ENCODE peak calls at places on chromosomes 16 and 17, in eight cellular contexts. One of them, this sample, is unnamed.

GRCh38 chr17:29616300-29617048 is 6.2 kb downstream of the CORO6 start:
- DNase-seq in psoas muscle: no peak
- DNase-seq in bronchial epithelial cell: no peak
- DNase-seq in HFFc6: no peak
- DNase-seq in AG09319: no peak
- DNase-seq in PC-3: no peak
- DNase-seq in AG10803: no peak
- DNase-seq in B cell: peak; percentile 42
- DNase-seq in this sample: no peak

GRCh38 chr16:23435500-23435899 is 17.5 kb downstream of the COG7 start:
- DNase-seq in PC-3: peak; percentile 72
- DNase-seq in psoas muscle: peak; percentile 52
- DNase-seq in AG10803: peak; percentile 36
- DNase-seq in HFFc6: peak; percentile 29
- DNase-seq in bronchial epithelial cell: peak; percentile 54
- DNase-seq in AG09319: no peak
- DNase-seq in B cell: peak; percentile 74
- DNase-seq in this sample: peak; percentile 30

GRCh38 chr16:50407351-50407750 is 38.6 kb upstream of the BRD7 start:
- DNase-seq in B cell: no peak
- DNase-seq in AG10803: no peak
- DNase-seq in psoas muscle: no peak
- DNase-seq in bronchial epithelial cell: no peak
- DNase-seq in AG09319: no peak
- DNase-seq in PC-3: no peak
- DNase-seq in HFFc6: no peak
- DNase-seq in this sample: no peak

GRCh38 chr17:75950421-75950820 is 9.6 kb upstream of the FBF1 start:
- DNase-seq in PC-3: no peak
- DNase-seq in psoas muscle: no peak
- DNase-seq in AG09319: no peak
- DNase-seq in bronchial epithelial cell: no peak
- DNase-seq in HFFc6: no peak
- DNase-seq in AG10803: no peak
- DNase-seq in B cell: no peak
- DNase-seq in this sample: no peak

GRCh38 chr16:31052131-31052530 is 18.8 kb downstream of the STX4 start:
- DNase-seq in PC-3: peak; percentile 91
- DNase-seq in psoas muscle: no peak
- DNase-seq in B cell: no peak
- DNase-seq in AG10803: peak; percentile 91
- DNase-seq in HFFc6: peak; percentile 95
- DNase-seq in AG09319: peak; percentile 65
- DNase-seq in bronchial epithelial cell: peak; percentile 98
- DNase-seq in this sample: peak; percentile 95

GRCh38 chr16:47142469-47143328 is 1.0 kb downstream of the NETO2 start:
- DNase-seq in AG10803: peak; percentile 14
- DNase-seq in psoas muscle: peak; percentile 22
- DNase-seq in B cell: peak; percentile 44
- DNase-seq in PC-3: peak; percentile 18
- DNase-seq in AG09319: no peak
- DNase-seq in bronchial epithelial cell: peak; percentile 55
- DNase-seq in HFFc6: peak; percentile 10
- DNase-seq in this sample: peak; percentile 21

GRCh38 chr16:27424772-27425498 is 23.0 kb downstream of the IL21R start:
- DNase-seq in bronchial epithelial cell: no peak
- DNase-seq in AG10803: no peak
- DNase-seq in B cell: no peak
- DNase-seq in PC-3: no peak
- DNase-seq in AG09319: no peak
- DNase-seq in psoas muscle: no peak
- DNase-seq in HFFc6: no peak
- DNase-seq in this sample: no peak

GRCh38 chr17:60959011-60959410 is 281.4 kb downstream of the BCAS3 start:
- DNase-seq in psoas muscle: no peak
- DNase-seq in bronchial epithelial cell: no peak
- DNase-seq in HFFc6: no peak
- DNase-seq in PC-3: no peak
- DNase-seq in AG09319: no peak
- DNase-seq in B cell: no peak
- DNase-seq in AG10803: no peak
- DNase-seq in this sample: no peak

GRCh38 chr16:58837950-58838349 is 103.8 kb upstream of the GOT2 start:
- DNase-seq in AG09319: no peak
- DNase-seq in AG10803: no peak
- DNase-seq in HFFc6: no peak
- DNase-seq in bronchial epithelial cell: no peak
- DNase-seq in psoas muscle: no peak
- DNase-seq in B cell: no peak
- DNase-seq in PC-3: no peak
- DNase-seq in this sample: no peak

GRCh38 chr17:37465058-37465616 is 24.6 kb upstream of the DUSP14 start:
- DNase-seq in psoas muscle: no peak
- DNase-seq in HFFc6: peak; percentile 82
- DNase-seq in PC-3: peak; percentile 57
- DNase-seq in AG10803: peak; percentile 53
- DNase-seq in bronchial epithelial cell: peak; percentile 88
- DNase-seq in AG09319: no peak
- DNase-seq in B cell: no peak
- DNase-seq in this sample: peak; percentile 57

GRCh38 chr17:55366020-55366481 is 55.6 kb downstream of the MMD start:
- DNase-seq in PC-3: no peak
- DNase-seq in HFFc6: no peak
- DNase-seq in AG09319: no peak
- DNase-seq in B cell: no peak
- DNase-seq in psoas muscle: no peak
- DNase-seq in bronchial epithelial cell: no peak
- DNase-seq in AG10803: no peak
- DNase-seq in this sample: no peak

GRCh38 chr17:45265823-45266222 is 3.9 kb upstream of the SPATA32 start:
- DNase-seq in AG10803: peak; percentile 90
- DNase-seq in AG09319: peak; percentile 78
- DNase-seq in B cell: no peak
- DNase-seq in psoas muscle: peak; percentile 47
- DNase-seq in HFFc6: peak; percentile 86
- DNase-seq in PC-3: peak; percentile 61
- DNase-seq in bronchial epithelial cell: no peak
- DNase-seq in this sample: no peak

GRCh38 chr16:57867000-57867561 is 64.8 kb upstream of the KIFC3 start:
- DNase-seq in AG09319: no peak
- DNase-seq in psoas muscle: no peak
- DNase-seq in AG10803: no peak
- DNase-seq in PC-3: no peak
- DNase-seq in HFFc6: no peak
- DNase-seq in bronchial epithelial cell: peak; percentile 20
- DNase-seq in B cell: no peak
- DNase-seq in this sample: no peak

GRCh38 chr16:22257440-22257839 is 39.8 kb upstream of the POLR3E start:
- DNase-seq in bronchial epithelial cell: no peak
- DNase-seq in AG10803: no peak
- DNase-seq in HFFc6: no peak
- DNase-seq in AG09319: no peak
- DNase-seq in B cell: no peak
- DNase-seq in PC-3: no peak
- DNase-seq in psoas muscle: no peak
- DNase-seq in this sample: no peak

GRCh38 chr17:5283531-5284315 is 1.6 kb downstream of the RABEP1 start:
- DNase-seq in B cell: no peak
- DNase-seq in AG10803: no peak
- DNase-seq in AG09319: no peak
- DNase-seq in psoas muscle: no peak
- DNase-seq in PC-3: peak; percentile 51
- DNase-seq in bronchial epithelial cell: peak; percentile 38
- DNase-seq in HFFc6: peak; percentile 2
- DNase-seq in this sample: no peak

GRCh38 chr17:68531252-68531651 is 19.0 kb downstream of the PRKAR1A start:
- DNase-seq in PC-3: no peak
- DNase-seq in bronchial epithelial cell: no peak
- DNase-seq in AG09319: no peak
- DNase-seq in AG10803: no peak
- DNase-seq in HFFc6: no peak
- DNase-seq in psoas muscle: no peak
- DNase-seq in B cell: no peak
- DNase-seq in this sample: no peak

GRCh38 chr17:17275991-17276390 is 5.1 kb downstream of the COPS3 start:
- DNase-seq in AG10803: no peak
- DNase-seq in HFFc6: no peak
- DNase-seq in bronchial epithelial cell: no peak
- DNase-seq in PC-3: no peak
- DNase-seq in B cell: no peak
- DNase-seq in AG09319: no peak
- DNase-seq in psoas muscle: no peak
- DNase-seq in this sample: no peak

GRCh38 chr16:50989047-50989446 is 162.0 kb downstream of the SALL1 start:
- DNase-seq in bronchial epithelial cell: no peak
- DNase-seq in psoas muscle: no peak
- DNase-seq in PC-3: no peak
- DNase-seq in B cell: no peak
- DNase-seq in AG10803: no peak
- DNase-seq in HFFc6: no peak
- DNase-seq in AG09319: no peak
- DNase-seq in this sample: no peak

GRCh38 chr16:78163772-78164391 is 64.4 kb downstream of the WWOX start:
- DNase-seq in B cell: no peak
- DNase-seq in AG10803: no peak
- DNase-seq in AG09319: no peak
- DNase-seq in bronchial epithelial cell: no peak
- DNase-seq in PC-3: no peak
- DNase-seq in psoas muscle: no peak
- DNase-seq in HFFc6: no peak
- DNase-seq in this sample: no peak
- TF ChIP-seq CTCF in B cell: no peak
- TF ChIP-seq CTCF in AG10803: no peak
- TF ChIP-seq CTCF in AG09319: no peak
- TF ChIP-seq CTCF in bronchial epithelial cell: peak; percentile 6
- TF ChIP-seq CTCF in PC-3: no peak
- TF ChIP-seq CTCF in psoas muscle: no peak
- TF ChIP-seq CTCF in HFFc6: no peak
- TF ChIP-seq CTCF in this sample: no peak

GRCh38 chr17:38667099-38667786 is 7.5 kb downstream of the EPOP start:
- DNase-seq in AG10803: peak; percentile 65
- DNase-seq in AG09319: peak; percentile 32
- DNase-seq in HFFc6: peak; percentile 65
- DNase-seq in bronchial epithelial cell: peak; percentile 59
- DNase-seq in B cell: peak; percentile 69
- DNase-seq in PC-3: peak; percentile 74
- DNase-seq in psoas muscle: peak; percentile 52
- DNase-seq in this sample: peak; percentile 77

GRCh38 chr17:38669520-38669919 is 5.2 kb downstream of the EPOP start:
- DNase-seq in PC-3: no peak
- DNase-seq in B cell: no peak
- DNase-seq in AG09319: no peak
- DNase-seq in AG10803: no peak
- DNase-seq in bronchial epithelial cell: no peak
- DNase-seq in psoas muscle: no peak
- DNase-seq in HFFc6: no peak
- DNase-seq in this sample: no peak

GRCh38 chr17:38671939-38672720 is 2.6 kb downstream of the EPOP start:
- DNase-seq in B cell: no peak
- DNase-seq in psoas muscle: no peak
- DNase-seq in HFFc6: no peak
- DNase-seq in bronchial epithelial cell: peak; percentile 25
- DNase-seq in PC-3: no peak
- DNase-seq in AG09319: no peak
- DNase-seq in AG10803: no peak
- DNase-seq in this sample: no peak

GRCh38 chr17:38663964-38664644 is 10.7 kb downstream of the EPOP start:
- DNase-seq in psoas muscle: no peak
- DNase-seq in bronchial epithelial cell: no peak
- DNase-seq in PC-3: no peak
- DNase-seq in HFFc6: no peak
- DNase-seq in AG09319: no peak
- DNase-seq in AG10803: no peak
- DNase-seq in B cell: no peak
- DNase-seq in this sample: no peak

GRCh38 chr17:38667787-38668122 is 7.0 kb downstream of the EPOP start:
- DNase-seq in psoas muscle: no peak
- DNase-seq in bronchial epithelial cell: no peak
- DNase-seq in AG09319: no peak
- DNase-seq in B cell: no peak
- DNase-seq in PC-3: no peak
- DNase-seq in HFFc6: no peak
- DNase-seq in AG10803: no peak
- DNase-seq in this sample: no peak
- TF ChIP-seq CTCF in psoas muscle: no peak
- TF ChIP-seq CTCF in bronchial epithelial cell: no peak
- TF ChIP-seq CTCF in AG09319: no peak
- TF ChIP-seq CTCF in B cell: peak; percentile 37
- TF ChIP-seq CTCF in PC-3: no peak
- TF ChIP-seq CTCF in HFFc6: no peak
- TF ChIP-seq CTCF in AG10803: no peak
- TF ChIP-seq CTCF in this sample: no peak

GRCh38 chr16:19659554-19659953 is 58.5 kb downstream of the KNOP1 start:
- DNase-seq in AG09319: no peak
- DNase-seq in HFFc6: no peak
- DNase-seq in bronchial epithelial cell: no peak
- DNase-seq in PC-3: no peak
- DNase-seq in B cell: no peak
- DNase-seq in psoas muscle: no peak
- DNase-seq in AG10803: no peak
- DNase-seq in this sample: no peak
- TF ChIP-seq CTCF in AG09319: peak; percentile 24
- TF ChIP-seq CTCF in HFFc6: peak; percentile 11
- TF ChIP-seq CTCF in bronchial epithelial cell: no peak
- TF ChIP-seq CTCF in PC-3: peak; percentile 31
- TF ChIP-seq CTCF in B cell: no peak
- TF ChIP-seq CTCF in psoas muscle: no peak
- TF ChIP-seq CTCF in AG10803: peak; percentile 26
- TF ChIP-seq CTCF in this sample: no peak

GRCh38 chr17:81286491-81287145 is 8.5 kb downstream of the SLC38A10 start:
- DNase-seq in AG10803: no peak
- DNase-seq in PC-3: no peak
- DNase-seq in B cell: no peak
- DNase-seq in HFFc6: no peak
- DNase-seq in bronchial epithelial cell: no peak
- DNase-seq in AG09319: no peak
- DNase-seq in psoas muscle: no peak
- DNase-seq in this sample: no peak

GRCh38 chr17:81289627-81290026 is 5.5 kb downstream of the SLC38A10 start:
- DNase-seq in AG09319: no peak
- DNase-seq in psoas muscle: no peak
- DNase-seq in HFFc6: no peak
- DNase-seq in bronchial epithelial cell: no peak
- DNase-seq in AG10803: no peak
- DNase-seq in B cell: no peak
- DNase-seq in PC-3: no peak
- DNase-seq in this sample: no peak

GRCh38 chr17:81288715-81289114 is 6.4 kb downstream of the SLC38A10 start:
- DNase-seq in AG10803: no peak
- DNase-seq in HFFc6: no peak
- DNase-seq in B cell: no peak
- DNase-seq in AG09319: no peak
- DNase-seq in bronchial epithelial cell: no peak
- DNase-seq in PC-3: no peak
- DNase-seq in psoas muscle: no peak
- DNase-seq in this sample: no peak

GRCh38 chr17:81287155-81287554 is 8.0 kb downstream of the SLC38A10 start:
- DNase-seq in bronchial epithelial cell: no peak
- DNase-seq in HFFc6: no peak
- DNase-seq in B cell: no peak
- DNase-seq in AG10803: no peak
- DNase-seq in psoas muscle: no peak
- DNase-seq in AG09319: no peak
- DNase-seq in PC-3: no peak
- DNase-seq in this sample: no peak

GRCh38 chr17:81287741-81288430 is 7.2 kb downstream of the SLC38A10 start:
- DNase-seq in HFFc6: no peak
- DNase-seq in PC-3: no peak
- DNase-seq in AG09319: no peak
- DNase-seq in psoas muscle: no peak
- DNase-seq in B cell: no peak
- DNase-seq in bronchial epithelial cell: no peak
- DNase-seq in AG10803: no peak
- DNase-seq in this sample: no peak
- TF ChIP-seq CTCF in HFFc6: no peak
- TF ChIP-seq CTCF in PC-3: no peak
- TF ChIP-seq CTCF in AG09319: no peak
- TF ChIP-seq CTCF in psoas muscle: no peak
- TF ChIP-seq CTCF in B cell: no peak
- TF ChIP-seq CTCF in bronchial epithelial cell: no peak
- TF ChIP-seq CTCF in AG10803: no peak
- TF ChIP-seq CTCF in this sample: no peak

This sample was measured in RWPE1.